ENCODE peak calls at places on chromosomes 6 and 20, in nine cellular contexts. One of them, this sample, is unnamed.

GRCh38 chr6:50091641-50092040 is 41.9 kb upstream of the DEFB112 start:
- DNase-seq in A549: no peak
- DNase-seq in AG04450: no peak
- DNase-seq in uterus: no peak
- DNase-seq in right cardiac atrium: no peak
- DNase-seq in astrocyte: no peak
- DNase-seq in SJSA1: no peak
- DNase-seq in hepatocyte: no peak
- DNase-seq in Peyer's patch: no peak
- DNase-seq in this sample: no peak

GRCh38 chr20:33693741-33694645 is 7.8 kb upstream of the E2F1 start:
- DNase-seq in A549: no peak
- DNase-seq in AG04450: no peak
- DNase-seq in uterus: peak; percentile 73
- DNase-seq in right cardiac atrium: peak; percentile 75
- DNase-seq in astrocyte: no peak
- DNase-seq in SJSA1: no peak
- DNase-seq in hepatocyte: no peak
- DNase-seq in Peyer's patch: no peak
- DNase-seq in this sample: no peak

GRCh38 chr6:21664263-21665081 is 70.9 kb downstream of the SOX4 start:
- DNase-seq in A549: peak; percentile 18
- DNase-seq in AG04450: no peak
- DNase-seq in uterus: peak; percentile 61
- DNase-seq in right cardiac atrium: peak; percentile 44
- DNase-seq in astrocyte: peak; percentile 27
- DNase-seq in SJSA1: no peak
- DNase-seq in hepatocyte: peak; percentile 58
- DNase-seq in Peyer's patch: no peak
- DNase-seq in this sample: no peak

GRCh38 chr6:90466191-90466940 is 120.5 kb downstream of the MAP3K7 start:
- DNase-seq in A549: no peak
- DNase-seq in AG04450: no peak
- DNase-seq in uterus: no peak
- DNase-seq in right cardiac atrium: no peak
- DNase-seq in astrocyte: peak; percentile 53
- DNase-seq in SJSA1: no peak
- DNase-seq in hepatocyte: peak; percentile 31
- DNase-seq in Peyer's patch: no peak
- DNase-seq in this sample: no peak

GRCh38 chr20:37948956-37949355 is 46.0 kb downstream of the VSTM2L start:
- DNase-seq in A549: no peak
- DNase-seq in AG04450: no peak
- DNase-seq in uterus: no peak
- DNase-seq in right cardiac atrium: no peak
- DNase-seq in astrocyte: no peak
- DNase-seq in SJSA1: no peak
- DNase-seq in hepatocyte: no peak
- DNase-seq in Peyer's patch: no peak
- DNase-seq in this sample: no peak

GRCh38 chr6:106488494-106489369 is 128.2 kb downstream of the CRYBG1 start:
- DNase-seq in A549: no peak
- DNase-seq in AG04450: no peak
- DNase-seq in uterus: no peak
- DNase-seq in right cardiac atrium: no peak
- DNase-seq in astrocyte: peak; percentile 78
- DNase-seq in SJSA1: no peak
- DNase-seq in hepatocyte: no peak
- DNase-seq in Peyer's patch: no peak
- DNase-seq in this sample: no peak

GRCh38 chr20:325043-325888 is at the start of gene SOX12:
- DNase-seq in A549: peak; percentile 94
- DNase-seq in AG04450: no peak
- DNase-seq in uterus: peak; percentile 97
- DNase-seq in right cardiac atrium: peak; percentile 98
- DNase-seq in astrocyte: peak; percentile 75
- DNase-seq in SJSA1: peak; percentile 95
- DNase-seq in hepatocyte: peak; percentile 98
- DNase-seq in Peyer's patch: peak; percentile 99
- DNase-seq in this sample: peak; percentile 93

GRCh38 chr20:59124326-59125029 is 39.1 kb upstream of the ZNF831 start:
- DNase-seq in A549: no peak
- DNase-seq in AG04450: no peak
- DNase-seq in uterus: no peak
- DNase-seq in right cardiac atrium: no peak
- DNase-seq in astrocyte: no peak
- DNase-seq in SJSA1: no peak
- DNase-seq in hepatocyte: no peak
- DNase-seq in Peyer's patch: peak; percentile 70
- DNase-seq in this sample: no peak

GRCh38 chr20:53547664-53548239 is 45.9 kb downstream of the ZNF217 start:
- DNase-seq in A549: peak; percentile 75
- DNase-seq in AG04450: peak; percentile 47
- DNase-seq in uterus: peak; percentile 35
- DNase-seq in right cardiac atrium: no peak
- DNase-seq in astrocyte: peak; percentile 52
- DNase-seq in SJSA1: no peak
- DNase-seq in hepatocyte: peak; percentile 78
- DNase-seq in Peyer's patch: no peak
- DNase-seq in this sample: peak; percentile 81

GRCh38 chr6:35782424-35782823 is 1.6 kb downstream of the CLPSL1 start:
- DNase-seq in A549: no peak
- DNase-seq in AG04450: no peak
- DNase-seq in uterus: no peak
- DNase-seq in right cardiac atrium: no peak
- DNase-seq in astrocyte: no peak
- DNase-seq in SJSA1: no peak
- DNase-seq in hepatocyte: no peak
- DNase-seq in Peyer's patch: no peak
- DNase-seq in this sample: no peak

GRCh38 chr20:22411568-22412450 is 172.6 kb downstream of the FOXA2 start:
- DNase-seq in A549: peak; percentile 97
- DNase-seq in AG04450: no peak
- DNase-seq in uterus: peak; percentile 57
- DNase-seq in right cardiac atrium: peak; percentile 78
- DNase-seq in astrocyte: peak; percentile 90
- DNase-seq in SJSA1: no peak
- DNase-seq in hepatocyte: peak; percentile 76
- DNase-seq in Peyer's patch: no peak
- DNase-seq in this sample: no peak

GRCh38 chr6:36227379-36228344 is 31.1 kb downstream of the BRPF3 start:
- DNase-seq in A549: no peak
- DNase-seq in AG04450: no peak
- DNase-seq in uterus: no peak
- DNase-seq in right cardiac atrium: no peak
- DNase-seq in astrocyte: no peak
- DNase-seq in SJSA1: no peak
- DNase-seq in hepatocyte: peak; percentile 51
- DNase-seq in Peyer's patch: no peak
- DNase-seq in this sample: peak; percentile 43

GRCh38 chr6:14863896-14864850 is 381.7 kb upstream of the JARID2 start:
- DNase-seq in A549: no peak
- DNase-seq in AG04450: no peak
- DNase-seq in uterus: no peak
- DNase-seq in right cardiac atrium: no peak
- DNase-seq in astrocyte: no peak
- DNase-seq in SJSA1: no peak
- DNase-seq in hepatocyte: peak; percentile 30
- DNase-seq in Peyer's patch: no peak
- DNase-seq in this sample: no peak

GRCh38 chr6:14858808-14859207 is 387.1 kb upstream of the JARID2 start:
- DNase-seq in A549: no peak
- DNase-seq in AG04450: no peak
- DNase-seq in uterus: no peak
- DNase-seq in right cardiac atrium: no peak
- DNase-seq in astrocyte: no peak
- DNase-seq in SJSA1: no peak
- DNase-seq in hepatocyte: no peak
- DNase-seq in Peyer's patch: no peak
- DNase-seq in this sample: no peak

GRCh38 chr6:14857501-14857900 is 388.4 kb upstream of the JARID2 start:
- DNase-seq in A549: no peak
- DNase-seq in AG04450: no peak
- DNase-seq in uterus: peak; percentile 22
- DNase-seq in right cardiac atrium: no peak
- DNase-seq in astrocyte: no peak
- DNase-seq in SJSA1: no peak
- DNase-seq in hepatocyte: no peak
- DNase-seq in Peyer's patch: peak; percentile 68
- DNase-seq in this sample: no peak

GRCh38 chr6:14862845-14863244 is 383.0 kb upstream of the JARID2 start:
- DNase-seq in A549: no peak
- DNase-seq in AG04450: no peak
- DNase-seq in uterus: no peak
- DNase-seq in right cardiac atrium: no peak
- DNase-seq in astrocyte: no peak
- DNase-seq in SJSA1: no peak
- DNase-seq in hepatocyte: no peak
- DNase-seq in Peyer's patch: no peak
- DNase-seq in this sample: no peak

DNA sequence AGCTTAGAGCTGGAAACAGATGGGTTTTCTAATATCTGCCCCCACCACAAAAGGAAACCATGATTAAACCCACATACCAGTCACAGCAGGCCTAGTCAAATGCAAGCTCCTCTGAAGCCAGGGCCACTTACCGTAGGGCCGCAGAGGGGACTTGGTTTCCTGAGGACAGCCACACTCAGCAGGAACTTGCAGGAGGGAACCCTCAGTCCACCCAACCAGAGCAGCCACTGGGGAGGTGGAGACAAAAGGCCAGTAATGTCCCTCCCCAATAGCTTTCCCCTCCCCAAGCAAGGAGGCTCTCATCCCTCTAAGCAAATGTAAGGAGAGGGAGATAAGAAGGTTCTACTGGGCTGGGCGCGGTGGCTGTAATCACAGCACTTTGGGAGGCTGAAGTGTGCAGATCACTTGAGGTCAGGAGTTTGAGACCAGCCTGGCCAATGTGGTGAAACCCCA is 384.4 kb upstream of the JARID2 start:
- DNase-seq in A549: no peak
- DNase-seq in AG04450: no peak
- DNase-seq in uterus: no peak
- DNase-seq in right cardiac atrium: no peak
- DNase-seq in astrocyte: no peak
- DNase-seq in SJSA1: no peak
- DNase-seq in hepatocyte: no peak
- DNase-seq in Peyer's patch: no peak
- DNase-seq in this sample: no peak
- H3K4me3 ChIP-seq in A549: no peak overlapping the region
- H3K4me3 ChIP-seq in AG04450: no peak overlapping the region
- H3K4me3 ChIP-seq in uterus: no peak overlapping the region
- H3K4me3 ChIP-seq in right cardiac atrium: no peak overlapping the region
- H3K4me3 ChIP-seq in astrocyte: no peak overlapping the region
- H3K4me3 ChIP-seq in SJSA1: no peak overlapping the region
- H3K4me3 ChIP-seq in hepatocyte: no peak overlapping the region
- H3K4me3 ChIP-seq in Peyer's patch: no peak overlapping the region
- H3K4me3 ChIP-seq in this sample: no peak overlapping the region

GRCh38 chr6:148888853-148889252 is 142.0 kb downstream of the UST start:
- DNase-seq in A549: no peak
- DNase-seq in AG04450: no peak
- DNase-seq in uterus: no peak
- DNase-seq in right cardiac atrium: no peak
- DNase-seq in astrocyte: peak; percentile 71
- DNase-seq in SJSA1: no peak
- DNase-seq in hepatocyte: no peak
- DNase-seq in Peyer's patch: no peak
- DNase-seq in this sample: peak; percentile 16

GRCh38 chr6:148884461-148884860 is 137.6 kb downstream of the UST start:
- DNase-seq in A549: no peak
- DNase-seq in AG04450: no peak
- DNase-seq in uterus: no peak
- DNase-seq in right cardiac atrium: no peak
- DNase-seq in astrocyte: no peak
- DNase-seq in SJSA1: no peak
- DNase-seq in hepatocyte: no peak
- DNase-seq in Peyer's patch: peak; percentile 56
- DNase-seq in this sample: no peak

GRCh38 chr6:148885154-148885870 is 138.5 kb downstream of the UST start:
- DNase-seq in A549: no peak
- DNase-seq in AG04450: peak; percentile 70
- DNase-seq in uterus: no peak
- DNase-seq in right cardiac atrium: no peak
- DNase-seq in astrocyte: peak; percentile 87
- DNase-seq in SJSA1: no peak
- DNase-seq in hepatocyte: no peak
- DNase-seq in Peyer's patch: no peak
- DNase-seq in this sample: no peak

GRCh38 chr6:148885920-148886845 is 139.4 kb downstream of the UST start:
- DNase-seq in A549: no peak
- DNase-seq in AG04450: no peak
- DNase-seq in uterus: no peak
- DNase-seq in right cardiac atrium: no peak
- DNase-seq in astrocyte: no peak
- DNase-seq in SJSA1: no peak
- DNase-seq in hepatocyte: no peak
- DNase-seq in Peyer's patch: no peak
- DNase-seq in this sample: no peak

GRCh38 chr6:148887181-148887580 is 140.4 kb downstream of the UST start:
- DNase-seq in A549: no peak
- DNase-seq in AG04450: no peak
- DNase-seq in uterus: no peak
- DNase-seq in right cardiac atrium: no peak
- DNase-seq in astrocyte: no peak
- DNase-seq in SJSA1: no peak
- DNase-seq in hepatocyte: no peak
- DNase-seq in Peyer's patch: no peak
- DNase-seq in this sample: no peak
- H3K27ac ChIP-seq in A549: no peak overlapping the region
- H3K27ac ChIP-seq in AG04450: no peak overlapping the region
- H3K27ac ChIP-seq in uterus: no peak overlapping the region
- H3K27ac ChIP-seq in right cardiac atrium: no peak overlapping the region
- H3K27ac ChIP-seq in astrocyte: no peak overlapping the region
- H3K27ac ChIP-seq in SJSA1: no peak overlapping the region
- H3K27ac ChIP-seq in hepatocyte: no peak overlapping the region
- H3K27ac ChIP-seq in Peyer's patch: no peak overlapping the region
- H3K27ac ChIP-seq in this sample: no peak overlapping the region

GRCh38 chr6:33286946-33287914 is 1.8 kb downstream of the WDR46 start:
- DNase-seq in A549: no peak
- DNase-seq in AG04450: no peak
- DNase-seq in uterus: no peak
- DNase-seq in right cardiac atrium: no peak
- DNase-seq in astrocyte: no peak
- DNase-seq in SJSA1: no peak
- DNase-seq in hepatocyte: no peak
- DNase-seq in Peyer's patch: no peak
- DNase-seq in this sample: no peak
- H3K4me3 ChIP-seq in A549: no peak overlapping the region
- H3K4me3 ChIP-seq in AG04450: no peak overlapping the region
- H3K4me3 ChIP-seq in uterus: no peak overlapping the region
- H3K4me3 ChIP-seq in right cardiac atrium: no peak overlapping the region
- H3K4me3 ChIP-seq in astrocyte: no peak overlapping the region
- H3K4me3 ChIP-seq in SJSA1: no peak overlapping the region
- H3K4me3 ChIP-seq in hepatocyte: no peak overlapping the region
- H3K4me3 ChIP-seq in Peyer's patch: no peak overlapping the region
- H3K4me3 ChIP-seq in this sample: no peak overlapping the region

DNA sequence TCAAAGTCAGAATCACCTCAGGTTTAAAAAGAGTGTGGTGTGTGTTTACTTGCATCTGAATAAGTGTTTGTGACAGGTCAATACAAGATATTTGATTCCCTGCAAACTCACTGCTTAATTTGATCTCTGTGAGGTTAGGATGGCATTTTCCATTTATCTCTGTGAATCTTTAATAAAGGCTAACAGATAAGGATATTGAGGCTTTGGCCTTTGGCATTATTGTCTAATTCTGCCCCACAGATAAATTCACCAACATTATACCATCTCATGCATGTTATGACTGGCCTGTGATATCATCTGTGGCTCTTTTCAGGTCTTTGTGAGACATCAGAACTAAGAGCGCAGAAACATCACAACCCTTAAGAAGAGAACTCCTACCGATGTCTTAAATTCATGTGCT is 84.7 kb downstream of the TRMT6 start:
- DNase-seq in A549: no peak
- DNase-seq in AG04450: no peak
- DNase-seq in uterus: no peak
- DNase-seq in right cardiac atrium: no peak
- DNase-seq in astrocyte: no peak
- DNase-seq in SJSA1: no peak
- DNase-seq in hepatocyte: no peak
- DNase-seq in Peyer's patch: no peak
- DNase-seq in this sample: no peak
- H3K27ac ChIP-seq in A549: no peak overlapping the region
- H3K27ac ChIP-seq in AG04450: no peak overlapping the region
- H3K27ac ChIP-seq in uterus: no peak overlapping the region
- H3K27ac ChIP-seq in right cardiac atrium: no peak overlapping the region
- H3K27ac ChIP-seq in astrocyte: peak overlapping the region; percentile 22
- H3K27ac ChIP-seq in SJSA1: no peak overlapping the region
- H3K27ac ChIP-seq in hepatocyte: no peak overlapping the region
- H3K27ac ChIP-seq in Peyer's patch: no peak overlapping the region
- H3K27ac ChIP-seq in this sample: no peak overlapping the region